ENCODE peak calls at places on chromosomes 7 and 10, in eight cellular contexts. One of them, this sample, is unnamed.

GRCh38 chr7:22589641-22590141 is 89.7 kb upstream of the STEAP1B start:
- DNase-seq in choroid plexus epithelial cell: peak; percentile 51
- DNase-seq in thoracic aorta: peak; percentile 49
- DNase-seq in AG09309: no peak
- DNase-seq in stomach: no peak
- DNase-seq in glutamatergic neuron: no peak
- DNase-seq in T follicular helper cell: no peak
- DNase-seq in SK-N-DZ: no peak
- DNase-seq in this sample: peak; percentile 17

GRCh38 chr10:30538086-30538485 is 91.5 kb downstream of the LYZL2 start:
- DNase-seq in choroid plexus epithelial cell: peak; percentile 75
- DNase-seq in thoracic aorta: no peak
- DNase-seq in AG09309: no peak
- DNase-seq in stomach: no peak
- DNase-seq in glutamatergic neuron: no peak
- DNase-seq in T follicular helper cell: no peak
- DNase-seq in SK-N-DZ: no peak
- DNase-seq in this sample: no peak

GRCh38 chr7:21108182-21108581 is 319.7 kb upstream of the SP4 start:
- DNase-seq in choroid plexus epithelial cell: no peak
- DNase-seq in thoracic aorta: no peak
- DNase-seq in AG09309: no peak
- DNase-seq in stomach: peak; percentile 58
- DNase-seq in glutamatergic neuron: no peak
- DNase-seq in T follicular helper cell: no peak
- DNase-seq in SK-N-DZ: no peak
- DNase-seq in this sample: no peak

GRCh38 chr7:30173058-30173897 is 38.5 kb downstream of the MTURN start:
- DNase-seq in choroid plexus epithelial cell: peak; percentile 74
- DNase-seq in thoracic aorta: peak; percentile 43
- DNase-seq in AG09309: peak; percentile 97
- DNase-seq in stomach: peak; percentile 46
- DNase-seq in glutamatergic neuron: peak; percentile 57
- DNase-seq in T follicular helper cell: no peak
- DNase-seq in SK-N-DZ: peak; percentile 23
- DNase-seq in this sample: peak; percentile 27

GRCh38 chr7:22730921-22731654 is 4.1 kb downstream of the IL6 start:
- DNase-seq in choroid plexus epithelial cell: peak; percentile 61
- DNase-seq in thoracic aorta: no peak
- DNase-seq in AG09309: peak; percentile 88
- DNase-seq in stomach: no peak
- DNase-seq in glutamatergic neuron: no peak
- DNase-seq in T follicular helper cell: no peak
- DNase-seq in SK-N-DZ: no peak
- DNase-seq in this sample: no peak

GRCh38 chr7:120986665-120987064 is 1.8 kb upstream of the CPED1 start:
- DNase-seq in choroid plexus epithelial cell: no peak
- DNase-seq in thoracic aorta: no peak
- DNase-seq in AG09309: no peak
- DNase-seq in stomach: no peak
- DNase-seq in glutamatergic neuron: no peak
- DNase-seq in T follicular helper cell: no peak
- DNase-seq in SK-N-DZ: no peak
- DNase-seq in this sample: no peak

GRCh38 chr7:29977926-29978652 is 11.5 kb downstream of the SCRN1 start:
- DNase-seq in choroid plexus epithelial cell: no peak
- DNase-seq in thoracic aorta: no peak
- DNase-seq in AG09309: no peak
- DNase-seq in stomach: no peak
- DNase-seq in glutamatergic neuron: peak; percentile 46
- DNase-seq in T follicular helper cell: no peak
- DNase-seq in SK-N-DZ: peak; percentile 27
- DNase-seq in this sample: no peak

GRCh38 chr10:102669206-102670064 is 25.2 kb downstream of the TRIM8 start:
- DNase-seq in choroid plexus epithelial cell: no peak
- DNase-seq in thoracic aorta: peak; percentile 34
- DNase-seq in AG09309: no peak
- DNase-seq in stomach: peak; percentile 82
- DNase-seq in glutamatergic neuron: no peak
- DNase-seq in T follicular helper cell: no peak
- DNase-seq in SK-N-DZ: no peak
- DNase-seq in this sample: peak; percentile 85

GRCh38 chr7:74372511-74373111 is 81.1 kb upstream of the GTF2IRD1 start:
- DNase-seq in choroid plexus epithelial cell: peak; percentile 33
- DNase-seq in thoracic aorta: no peak
- DNase-seq in AG09309: no peak
- DNase-seq in stomach: no peak
- DNase-seq in glutamatergic neuron: peak; percentile 45
- DNase-seq in T follicular helper cell: no peak
- DNase-seq in SK-N-DZ: peak; percentile 29
- DNase-seq in this sample: peak; percentile 60

GRCh38 chr10:120392245-120392644 is 64.8 kb upstream of the PLPP4 start:
- DNase-seq in choroid plexus epithelial cell: no peak
- DNase-seq in thoracic aorta: no peak
- DNase-seq in AG09309: no peak
- DNase-seq in stomach: no peak
- DNase-seq in glutamatergic neuron: no peak
- DNase-seq in T follicular helper cell: no peak
- DNase-seq in SK-N-DZ: no peak
- DNase-seq in this sample: no peak

GRCh38 chr7:136870799-136871487 is 2.5 kb downstream of the CHRM2 start:
- DNase-seq in choroid plexus epithelial cell: no peak
- DNase-seq in thoracic aorta: no peak
- DNase-seq in AG09309: no peak
- DNase-seq in stomach: no peak
- DNase-seq in glutamatergic neuron: peak; percentile 57
- DNase-seq in T follicular helper cell: no peak
- DNase-seq in SK-N-DZ: peak; percentile 40
- DNase-seq in this sample: no peak

GRCh38 chr10:1069680-1070079 is 13.5 kb downstream of the WDR37 start:
- DNase-seq in choroid plexus epithelial cell: no peak
- DNase-seq in thoracic aorta: no peak
- DNase-seq in AG09309: no peak
- DNase-seq in stomach: no peak
- DNase-seq in glutamatergic neuron: no peak
- DNase-seq in T follicular helper cell: no peak
- DNase-seq in SK-N-DZ: no peak
- DNase-seq in this sample: no peak

GRCh38 chr10:88110355-88110754 is 246.9 kb downstream of the PTEN start:
- DNase-seq in choroid plexus epithelial cell: peak; percentile 35
- DNase-seq in thoracic aorta: no peak
- DNase-seq in AG09309: no peak
- DNase-seq in stomach: no peak
- DNase-seq in glutamatergic neuron: no peak
- DNase-seq in T follicular helper cell: no peak
- DNase-seq in SK-N-DZ: no peak
- DNase-seq in this sample: no peak

GRCh38 chr10:132592790-132593788 is 55.5 kb downstream of the INPP5A start:
- DNase-seq in choroid plexus epithelial cell: peak; percentile 65
- DNase-seq in thoracic aorta: no peak
- DNase-seq in AG09309: no peak
- DNase-seq in stomach: no peak
- DNase-seq in glutamatergic neuron: no peak
- DNase-seq in T follicular helper cell: no peak
- DNase-seq in SK-N-DZ: no peak
- DNase-seq in this sample: no peak

GRCh38 chr7:69832356-69832755 is 234.1 kb downstream of the AUTS2 start:
- DNase-seq in choroid plexus epithelial cell: no peak
- DNase-seq in thoracic aorta: no peak
- DNase-seq in AG09309: no peak
- DNase-seq in stomach: no peak
- DNase-seq in glutamatergic neuron: no peak
- DNase-seq in T follicular helper cell: no peak
- DNase-seq in SK-N-DZ: no peak
- DNase-seq in this sample: no peak

GRCh38 chr7:3307437-3307836 is 6.4 kb downstream of the SDK1 start:
- DNase-seq in choroid plexus epithelial cell: no peak
- DNase-seq in thoracic aorta: no peak
- DNase-seq in AG09309: no peak
- DNase-seq in stomach: no peak
- DNase-seq in glutamatergic neuron: no peak
- DNase-seq in T follicular helper cell: no peak
- DNase-seq in SK-N-DZ: no peak
- DNase-seq in this sample: no peak

GRCh38 chr10:73117976-73118743 is 7.9 kb downstream of the NUDT13 start:
- DNase-seq in choroid plexus epithelial cell: peak; percentile 56
- DNase-seq in thoracic aorta: no peak
- DNase-seq in AG09309: no peak
- DNase-seq in stomach: no peak
- DNase-seq in glutamatergic neuron: no peak
- DNase-seq in T follicular helper cell: no peak
- DNase-seq in SK-N-DZ: no peak
- DNase-seq in this sample: no peak

This sample was measured in adrenal gland.